ENCODE peak calls at places on chromosomes 4 and X, in five cellular contexts. Q, Y, T, X and E are unnamed samples.

GRCh38 chr4:162921178-162921785 is 245.4 kb downstream of the NAF1 start:
- DNase-seq in X (no peak), T (no peak), Q (peak; percentile 94), Y (peak; percentile 53), E (no peak)

GRCh38 chrX:10821293-10821692 is 200.9 kb upstream of the MID1 start:
- DNase-seq in T (no peak), X (no peak), Y (no peak), Q (no peak), E (no peak)

GRCh38 chr4:5079581-5079980 is 28.3 kb downstream of the STK32B start:
- DNase-seq in X (no peak), Y (no peak), T (peak; percentile 49), Q (no peak), E (peak; percentile 30)

GRCh38 chr4:184444215-184444952 is 30.0 kb downstream of the IRF2 start:
- DNase-seq in Q (no peak), X (no peak), Y (no peak), T (peak; percentile 66), E (no peak)

GRCh38 chr4:128517739-128518510 is 230.3 kb upstream of the PGRMC2 start:
- DNase-seq in X (peak; percentile 64), Y (no peak), Q (peak; percentile 88), T (peak; percentile 98), E (peak; percentile 92)

GRCh38 chrX:11374570-11374969 is 81.4 kb downstream of the AMELX start:
- DNase-seq in X (no peak), T (no peak), Q (peak; percentile 33), Y (no peak), E (no peak)

GRCh38 chr4:13481569-13481968 is 2.6 kb downstream of the RAB28 start:
- DNase-seq in X (peak; percentile 22), Y (no peak), T (peak; percentile 46), Q (no peak), E (peak; percentile 59)

GRCh38 chr4:649751-650310 is 24.2 kb downstream of the ATP5ME start:
- DNase-seq in T (no peak), X (no peak), Y (no peak), Q (no peak), E (no peak)

GRCh38 chr4:57064811-57065711 is 45.1 kb downstream of the IGFBP7 start:
- DNase-seq in Q (no peak), X (peak; percentile 54), T (peak; percentile 98), Y (no peak), E (peak; percentile 91)

GRCh38 chrX:10741496-10742048 is 121.2 kb upstream of the MID1 start:
- DNase-seq in T (no peak), X (no peak), Q (no peak), Y (no peak), E (no peak)

GRCh38 chr4:108397850-108398249 is 222.5 kb upstream of the RPL34 start:
- DNase-seq in T (no peak), Q (no peak), X (no peak), Y (no peak), E (no peak)

GRCh38 chr4:126627255-126627654 is 1005.5 kb upstream of the INTU start:
- DNase-seq in Y (no peak), Q (peak; percentile 39), T (peak; percentile 38), X (peak; percentile 8), E (peak; percentile 31)

GRCh38 chrX:15055146-15055930 is 182.1 kb downstream of the MOSPD2 start:
- DNase-seq in X (peak; percentile 50), T (peak; percentile 51), Y (no peak), Q (peak; percentile 28), E (no peak)

GRCh38 chr4:41487868-41488267 is 50.1 kb upstream of the LIMCH1 start:
- DNase-seq in X (no peak), T (no peak), Y (no peak), Q (no peak), E (no peak)

GRCh38 chr4:30632751-30633150 is 87.4 kb upstream of the PCDH7 start:
- DNase-seq in X (no peak), T (no peak), Q (no peak), Y (no peak), E (no peak)

GRCh38 chr4:3780347-3781171 is 14.4 kb downstream of the ADRA2C start:
- DNase-seq in T (no peak), X (peak; percentile 5), Y (peak; percentile 62), Q (peak; percentile 90), E (no peak)

GRCh38 chr4:84994280-84994679 is 27.8 kb upstream of the WDFY3 start:
- DNase-seq in X (peak; percentile 55), T (no peak), Q (peak; percentile 88), Y (peak; percentile 37), E (peak; percentile 6)

GRCh38 chr4:83189631-83190136 is 75.2 kb upstream of the PLAC8 start:
- DNase-seq in X (peak; percentile 26), Y (peak; percentile 36), Q (no peak), T (no peak), E (no peak)

GRCh38 chr4:125762537-125762936 is 447.8 kb downstream of the FAT4 start:
- DNase-seq in T (no peak), Y (no peak), Q (peak; percentile 25), X (no peak), E (no peak)

GRCh38 chr4:76538296-76538695 is 103.3 kb downstream of the SHROOM3 start:
- DNase-seq in X (peak; percentile 83), T (no peak), Q (no peak), Y (no peak), E (no peak)

GRCh38 chr4:92234393-92235176 is 69.2 kb upstream of the GRID2 start:
- DNase-seq in Y (no peak), Q (no peak), X (peak; percentile 60), T (peak; percentile 100), E (peak; percentile 93)

DNA sequence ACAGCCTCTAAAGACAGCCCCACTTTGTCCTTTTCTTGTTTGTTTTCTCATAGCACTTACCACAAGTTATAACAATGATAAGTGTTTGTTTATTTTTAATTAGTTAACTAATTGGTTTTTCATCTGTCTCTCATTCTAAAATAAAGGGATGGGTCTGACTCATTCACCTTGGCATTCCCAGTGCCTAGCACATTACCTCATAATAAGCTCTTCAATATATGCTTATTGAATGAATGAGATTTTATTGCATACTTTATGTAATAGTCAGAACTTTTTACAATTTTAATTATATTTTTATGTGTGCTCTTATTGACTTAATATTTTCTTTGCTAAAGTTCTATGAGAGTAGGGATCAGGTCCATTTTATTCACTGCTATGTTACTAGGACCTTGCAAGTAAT is 22.8 kb upstream of the PRKG2 start:
- DNase-seq in T (no peak), Y (no peak), Q (no peak), X (no peak), E (no peak)
- H3K23ac ChIP-seq in T (no peak overlapping the region), Y (no peak overlapping the region), Q (no peak overlapping the region), X (no peak overlapping the region), E (no peak overlapping the region)

DNA sequence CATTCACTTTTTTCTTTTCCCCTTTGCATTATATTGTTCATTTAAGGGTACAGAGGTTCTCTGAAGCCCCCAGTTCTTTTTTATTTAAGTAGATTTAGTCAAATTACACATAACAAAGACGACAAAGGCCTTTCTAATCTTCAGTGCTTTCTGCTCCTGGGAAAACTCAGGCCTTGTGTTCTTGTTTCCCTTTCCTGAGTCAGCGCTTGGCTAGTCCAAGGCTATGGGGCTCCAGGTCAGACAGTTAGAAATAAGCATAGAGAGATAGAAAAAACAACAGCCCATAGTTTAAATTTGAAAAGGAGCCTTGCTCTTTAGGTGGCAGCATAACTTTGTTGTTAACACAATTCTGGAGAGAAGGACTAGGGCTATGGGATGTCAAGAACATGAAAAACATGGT is 97.3 kb downstream of the PPP1R2C start:
- DNase-seq in T (no peak), X (no peak), Q (peak; percentile 6), Y (peak; percentile 53), E (peak; percentile 16)
- H3K18ac ChIP-seq in T (no peak overlapping the region), X (no peak overlapping the region), Q (no peak overlapping the region), Y (no peak overlapping the region), E (no peak overlapping the region)

GRCh38 chr4:26874110-26874509 is 13.5 kb downstream of the STIM2 start:
- DNase-seq in Q (no peak), X (no peak), T (no peak), Y (no peak), E (no peak)
- H3K23ac ChIP-seq in Q (no peak overlapping the region), X (no peak overlapping the region), T (no peak overlapping the region), Y (no peak overlapping the region), E (no peak overlapping the region)

GRCh38 chr4:67700874-67701850 is at the start of gene UBA6:
- DNase-seq in X (peak; percentile 98), Y (peak; percentile 98), T (peak; percentile 96), Q (peak; percentile 98), E (peak; percentile 97)
- H3K18ac ChIP-seq in X (peak within 1 kb of the TSS; percentile 98), Y (peak within 1 kb of the TSS; percentile 88), T (peak within 1 kb of the TSS; percentile 33), Q (no peak within 1 kb of the TSS), E (peak within 1 kb of the TSS; percentile 87)

GRCh38 chr4:148444296-148445070 is 2.3 kb upstream of the NR3C2 start:
- DNase-seq in T (no peak), Y (peak; percentile 46), X (peak; percentile 69), Q (peak; percentile 66), E (peak; percentile 5)

GRCh38 chr4:148443550-148444295 is 1.5 kb upstream of the NR3C2 start:
- DNase-seq in Q (peak; percentile 6), X (peak; percentile 27), T (no peak), Y (no peak), E (peak; percentile 5)

GRCh38 chr4:148445071-148445902 is 3.1 kb upstream of the NR3C2 start:
- DNase-seq in Q (peak; percentile 44), T (no peak), X (peak; percentile 47), Y (peak; percentile 62), E (no peak)

GRCh38 chr4:148447672-148448071 is 5.5 kb upstream of the NR3C2 start:
- DNase-seq in X (peak; percentile 13), Q (no peak), Y (no peak), T (no peak), E (no peak)

GRCh38 chr4:148445903-148446261 is 3.7 kb upstream of the NR3C2 start:
- DNase-seq in Y (no peak), Q (peak; percentile 27), T (no peak), X (no peak), E (no peak)
- H3K23ac ChIP-seq in Y (no peak overlapping the region), Q (no peak overlapping the region), T (no peak overlapping the region), X (no peak overlapping the region), E (no peak overlapping the region)

GRCh38 chr4:8724436-8725070 is 132.0 kb downstream of the CPZ start:
- DNase-seq in T (no peak), Q (no peak), Y (peak; percentile 22), X (no peak), E (no peak)
- H3K18ac ChIP-seq in T (no peak overlapping the region), Q (no peak overlapping the region), Y (no peak overlapping the region), X (no peak overlapping the region), E (no peak overlapping the region)